ENCODE peak calls at places on chromosome 21, in five cellular contexts. P is activated T-cell treated with anti-CD3 and anti-CD28 coated beads, Interleukin-2, amount 50 U/mL, for 72 hours; E is endothelial cell of umbilical vein; M is activated gamma-delta T cell treated with anti-CD3 and anti-CD28 coated beads, Interleukin-2, amount 50 U/mL, for 16 hours; H is NCI-H524. J is an unnamed sample.

GRCh38 chr21:25169370-25169769 is 437.9 kb downstream of the MRPL39 start:
- DNase-seq in P (no peak), H (no peak), M (no peak), E (no peak), J (no peak)

GRCh38 chr21:44757731-44758130 is 43.9 kb downstream of the UBE2G2 start:
- DNase-seq in M (no peak), P (no peak), H (no peak), E (no peak), J (no peak)

GRCh38 chr21:41369915-41370839 is 8.3 kb downstream of the MX2 start:
- DNase-seq in M (no peak), E (no peak), P (peak), H (no peak), J (no peak)

GRCh38 chr21:44414291-44415072 is 40.8 kb upstream of the LRRC3 start:
- DNase-seq in P (no peak), E (no peak), M (no peak), H (no peak), J (no peak)

GRCh38 chr21:35521852-35522505 is 472.9 kb upstream of the RUNX1 start:
- DNase-seq in H (no peak), E (no peak), M (no peak), P (no peak), J (no peak)

GRCh38 chr21:36626791-36627190 is 72.1 kb upstream of the SIM2 start:
- DNase-seq in H (no peak), P (no peak), E (no peak), M (no peak), J (no peak)

GRCh38 chr21:43803558-43804300 is 14.4 kb downstream of the RRP1 start:
- DNase-seq in P (no peak), M (no peak), E (no peak), H (no peak), J (no peak)

GRCh38 chr21:23402929-23403520 is 2204.3 kb downstream of the MRPL39 start:
- DNase-seq in E (no peak), M (no peak), P (no peak), H (no peak), J (no peak)

J was measured in non-pigmented ciliary epithelial cell.